ENCODE peak calls at places on chromosomes 5 and 9, in six cellular contexts. K is body of pancreas, G is fibroblast of villous mesenchyme, O is mucosa of descending colon, B is Peyer's patch, T is GM12878. Y is an unnamed sample.

GRCh38 chr9:18869725-18870124 is 163.3 kb downstream of the SAXO1 start:
- DNase-seq in K (no peak), G (no peak), O (no peak), B (no peak), T (no peak), Y (no peak)

GRCh38 chr5:87099967-87100366 is 167.7 kb upstream of the RASA1 start:
- DNase-seq in K (no peak), G (no peak), O (no peak), B (no peak), T (no peak), Y (no peak)

GRCh38 chr9:71812385-71812784 is 44.1 kb upstream of the CEMIP2 start:
- DNase-seq in K (peak), G (peak), O (no peak), B (no peak), T (no peak), Y (no peak)

GRCh38 chr9:35906923-35907699 is 1.1 kb downstream of the HRCT1 start:
- DNase-seq in K (peak), G (peak), O (peak), B (peak), T (no peak), Y (no peak)

GRCh38 chr5:64074533-64074932 is 91.1 kb upstream of the RNF180 start:
- DNase-seq in K (no peak), G (peak), O (peak), B (no peak), T (no peak), Y (peak)

GRCh38 chr5:375921-376871 is 54.7 kb downstream of the AHRR start:
- DNase-seq in K (no peak), G (no peak), O (peak), B (peak), T (no peak), Y (no peak)

GRCh38 chr5:126138475-126139005 is 284.7 kb upstream of the GRAMD2B start:
- DNase-seq in K (no peak), G (peak), O (no peak), B (no peak), T (no peak), Y (no peak)

GRCh38 chr9:22175972-22176545 is 167.0 kb upstream of the CDKN2B start:
- DNase-seq in K (no peak), G (no peak), O (no peak), B (no peak), T (no peak), Y (no peak)

GRCh38 chr5:176446884-176447537 is 1.2 kb upstream of the FAF2 start:
- DNase-seq in K (peak), G (no peak), O (peak), B (no peak), T (no peak), Y (peak)

DNA sequence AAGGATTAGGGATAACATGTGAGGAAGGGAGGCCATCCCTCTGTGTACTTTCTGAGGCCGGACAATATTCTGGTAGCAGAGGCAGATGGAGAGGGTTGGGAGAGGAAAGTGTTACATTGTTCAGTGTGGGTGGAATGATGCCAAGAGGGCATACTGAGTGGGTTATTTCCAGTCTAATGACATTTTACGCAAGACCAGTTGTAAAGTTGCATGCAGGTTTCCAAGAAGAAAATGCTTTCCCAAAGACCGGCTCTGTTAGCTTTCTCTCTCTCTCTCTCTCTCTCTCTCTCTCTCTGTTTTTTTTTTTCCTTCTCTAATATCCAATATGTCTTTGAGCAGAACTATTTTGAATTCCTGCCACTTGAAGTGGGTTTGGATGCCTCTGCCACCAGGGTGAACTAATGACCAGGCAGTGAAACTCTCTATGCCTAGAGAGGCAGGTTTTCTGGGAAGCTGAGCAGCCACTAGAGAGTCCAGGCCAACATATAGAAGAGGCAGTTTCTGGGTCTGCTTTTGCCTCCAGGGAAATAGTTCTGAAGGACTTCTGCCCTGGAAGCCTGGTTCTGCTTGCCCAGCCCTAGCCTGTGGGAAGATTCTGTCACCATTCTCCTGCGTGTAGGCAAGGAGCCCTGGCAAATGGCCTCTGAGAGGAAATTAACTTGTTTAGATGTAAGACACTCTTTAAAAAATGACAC is 24.4 kb upstream of the ZNF366 start:
- DNase-seq in K (no peak), G (peak), O (no peak), B (no peak), T (no peak), Y (no peak)
- TF ChIP-seq CTCF in K (no peak), G (no peak), O (no peak), B (no peak), T (no peak), Y (no peak)

DNA sequence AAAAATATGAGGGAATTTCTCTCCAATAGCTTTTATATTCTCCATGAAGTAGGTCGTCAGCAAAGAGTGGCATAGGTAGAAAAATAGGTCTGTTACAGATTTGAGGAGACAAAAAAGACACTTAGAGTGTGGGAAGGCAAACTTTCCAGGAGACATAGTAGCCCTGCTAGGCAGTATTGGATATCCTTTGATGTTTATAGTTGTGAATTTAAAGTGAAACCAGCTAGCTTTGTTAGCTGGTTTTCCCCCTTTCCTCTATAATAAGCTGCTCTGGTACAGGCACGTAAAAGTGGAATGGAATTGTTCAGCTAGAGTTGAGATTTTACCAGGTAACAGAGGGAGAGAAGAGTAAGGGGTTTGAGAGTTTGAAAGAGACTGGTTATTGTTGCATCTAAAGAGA is 17.1 kb upstream of the APC start:
- DNase-seq in K (no peak), G (no peak), O (no peak), B (no peak), T (no peak), Y (no peak)
- H3K4me3 ChIP-seq in K (no peak), G (no peak), O (no peak), B (no peak), T (no peak), Y (no peak)

GRCh38 chr5:102599289-102599688 is 100.5 kb upstream of the SLCO6A1 start:
- DNase-seq in K (no peak), G (no peak), O (no peak), B (no peak), T (no peak), Y (no peak)
- TF ChIP-seq CTCF in K (no peak), G (no peak), O (no peak), B (no peak), T (no peak), Y (no peak)

DNA sequence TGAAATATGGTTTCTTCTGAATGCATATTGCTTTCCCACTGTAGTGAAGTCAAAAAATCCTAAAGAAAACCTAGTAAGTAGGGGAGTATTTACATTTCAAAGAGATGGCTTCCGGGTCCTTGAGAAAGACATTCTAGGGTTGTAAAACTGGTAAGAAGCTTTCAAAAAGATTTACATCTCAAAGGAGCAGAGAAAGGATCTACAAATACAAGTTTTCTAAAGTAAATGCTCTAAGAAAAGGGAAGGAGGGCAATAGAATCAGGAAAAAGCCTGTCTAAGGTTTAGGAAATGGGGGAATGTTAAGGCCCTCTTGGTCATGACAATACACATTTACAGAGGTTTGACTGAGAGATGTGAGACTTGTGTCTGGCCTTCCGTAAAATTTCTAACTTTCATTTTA is 16.7 kb upstream of the TRPC7 start:
- DNase-seq in K (no peak), G (no peak), O (no peak), B (no peak), T (no peak), Y (no peak)
- H3K4me3 ChIP-seq in K (no peak), G (no peak), O (no peak), B (no peak), T (no peak), Y (no peak)

GRCh38 chr5:177606071-177607051 is 6.4 kb downstream of the B4GALT7 start:
- DNase-seq in K (no peak), G (no peak), O (no peak), B (no peak), T (no peak), Y (no peak)
- TF ChIP-seq CTCF in K (no peak), G (no peak), O (no peak), B (no peak), T (no peak), Y (no peak)

Y was measured in GM12865.